ENCODE peak calls at places on chromosomes 1 and 21, in eight cellular contexts. U, D, Y, A, B, E, G and V are unnamed samples.

GRCh38 chr1:1080951-1081310 is 6.8 kb upstream of the RNF223 start:
- DNase-seq in U (no peak), D (no peak), Y (peak; percentile 4), A (no peak), B (no peak), E (no peak), G (no peak), V (no peak)

GRCh38 chr1:234139966-234140365 is 233.3 kb upstream of the COA6 start:
- DNase-seq in U (no peak), D (no peak), Y (no peak), A (no peak), B (no peak), E (no peak), G (no peak), V (no peak)

GRCh38 chr1:42163114-42163513 is 1.4 kb downstream of the GUCA2A start:
- DNase-seq in U (no peak), D (no peak), Y (no peak), A (no peak), B (no peak), E (no peak), G (no peak), V (no peak)

GRCh38 chr1:3183439-3183838 is 114.4 kb downstream of the PRDM16 start:
- DNase-seq in U (no peak), D (no peak), Y (no peak), A (no peak), B (no peak), E (no peak), G (no peak), V (no peak)

GRCh38 chr1:17538428-17539130 is 919 bp upstream of the ARHGEF10L start:
- DNase-seq in U (no peak), D (no peak), Y (no peak), A (no peak), B (no peak), E (peak; percentile 53), G (no peak), V (peak; percentile 89)

GRCh38 chr21:33403786-33404571 is 766 bp downstream of the IFNGR2 start:
- DNase-seq in U (no peak), D (peak; percentile 37), Y (peak; percentile 60), A (no peak), B (no peak), E (peak; percentile 60), G (no peak), V (peak; percentile 54)

GRCh38 chr1:147080671-147081394 is 91.4 kb downstream of the PRKAB2 start:
- DNase-seq in U (no peak), D (no peak), Y (no peak), A (no peak), B (no peak), E (no peak), G (no peak), V (no peak)

GRCh38 chr1:91672601-91673161 is 172.0 kb downstream of the CDC7 start:
- DNase-seq in U (no peak), D (no peak), Y (no peak), A (no peak), B (no peak), E (no peak), G (no peak), V (no peak)

GRCh38 chr1:24186993-24187790 is at the start of gene IFNLR1:
- DNase-seq in U (peak; percentile 66), D (peak; percentile 65), Y (peak; percentile 38), A (no peak), B (no peak), E (peak; percentile 44), G (peak; percentile 46), V (peak; percentile 82)

GRCh38 chr1:52602328-52603300 is at the start of gene GPX7:
- DNase-seq in U (peak; percentile 61), D (peak; percentile 14), Y (peak; percentile 39), A (no peak), B (no peak), E (peak; percentile 34), G (peak; percentile 53), V (peak; percentile 79)

GRCh38 chr1:83581747-83582146 is 417.2 kb downstream of the TTLL7 start:
- DNase-seq in U (no peak), D (no peak), Y (no peak), A (no peak), B (no peak), E (no peak), G (no peak), V (no peak)

GRCh38 chr1:180927348-180927747 is 14.7 kb downstream of the KIAA1614 start:
- DNase-seq in U (no peak), D (no peak), Y (peak; percentile 66), A (no peak), B (peak; percentile 46), E (no peak), G (no peak), V (peak; percentile 80)

GRCh38 chr1:222346955-222347354 is 200.9 kb downstream of the HHIPL2 start:
- DNase-seq in U (no peak), D (no peak), Y (no peak), A (no peak), B (no peak), E (no peak), G (no peak), V (no peak)

GRCh38 chr1:204242920-204243319 is 29.1 kb upstream of the GOLT1A start:
- DNase-seq in U (no peak), D (no peak), Y (no peak), A (no peak), B (no peak), E (no peak), G (no peak), V (no peak)

GRCh38 chr1:10429868-10430215 is 391 bp upstream of the CENPS start:
- DNase-seq in U (peak; percentile 7), D (no peak), Y (no peak), A (no peak), B (no peak), E (no peak), G (peak; percentile 32), V (no peak)

GRCh38 chr1:5393146-5393545 is 599.1 kb downstream of the NPHP4 start:
- DNase-seq in U (no peak), D (no peak), Y (no peak), A (no peak), B (no peak), E (no peak), G (no peak), V (no peak)

GRCh38 chr1:180923024-180923841 is 10.5 kb downstream of the KIAA1614 start:
- DNase-seq in U (no peak), D (no peak), Y (no peak), A (no peak), B (peak; percentile 12), E (no peak), G (no peak), V (no peak)

GRCh38 chr1:157992031-157992568 is 1.3 kb upstream of the KIRREL1 start:
- DNase-seq in U (no peak), D (peak; percentile 83), Y (peak; percentile 77), A (peak; percentile 68), B (no peak), E (peak; percentile 80), G (peak; percentile 8), V (peak; percentile 45)

GRCh38 chr1:17286646-17287045 is 21.4 kb upstream of the PADI4 start:
- DNase-seq in U (no peak), D (no peak), Y (no peak), A (no peak), B (no peak), E (no peak), G (no peak), V (no peak)

GRCh38 chr1:48302652-48303051 is 80.1 kb downstream of the SLC5A9 start:
- DNase-seq in U (no peak), D (no peak), Y (no peak), A (no peak), B (no peak), E (no peak), G (no peak), V (no peak)

GRCh38 chr1:83999316-83999819 is 436 bp upstream of the TTLL7 start:
- DNase-seq in U (peak; percentile 2), D (peak; percentile 79), Y (no peak), A (peak; percentile 46), B (peak; percentile 48), E (no peak), G (no peak), V (peak; percentile 87)

GRCh38 chr1:33297911-33298622 is 22.8 kb downstream of the A3GALT2 start:
- DNase-seq in U (no peak), D (no peak), Y (no peak), A (no peak), B (no peak), E (no peak), G (no peak), V (no peak)